ENCODE peak calls at places on chromosomes 16 and 17, in five cellular contexts. I, O, Q, V and Z are unnamed samples.

GRCh38 chr17:15444805-15445204 is 22.6 kb downstream of the CDRT4 start:
- DNase-seq in Q (no peak), V (no peak), O (no peak), I (no peak), Z (no peak)

GRCh38 chr17:60103957-60104356 is 25.2 kb upstream of the HEATR6 start:
- DNase-seq in V (no peak), I (no peak), O (no peak), Q (no peak), Z (no peak)

GRCh38 chr16:200388-200787 is 20.1 kb downstream of the HBQ1 start:
- DNase-seq in Q (no peak), I (no peak), O (peak; percentile 52), V (no peak), Z (no peak)

GRCh38 chr17:1709971-1710806 is at the start of gene TLCD2:
- DNase-seq in Q (peak; percentile 70), I (no peak), O (peak; percentile 18), V (peak; percentile 28), Z (peak; percentile 0)

GRCh38 chr16:1865902-1866690 is 5.9 kb downstream of the MEIOB start:
- DNase-seq in O (no peak), V (no peak), Q (no peak), I (no peak), Z (no peak)

GRCh38 chr16:85117418-85117817 is 5.1 kb upstream of the CIBAR2 start:
- DNase-seq in Q (no peak), O (no peak), V (no peak), I (no peak), Z (no peak)

GRCh38 chr16:2822158-2822495 is 5.1 kb downstream of the PRSS21 start:
- DNase-seq in I (peak; percentile 36), O (no peak), Q (no peak), V (no peak), Z (no peak)

GRCh38 chr16:25151996-25152395 is 40.5 kb downstream of the LCMT1 start:
- DNase-seq in V (no peak), Q (no peak), O (peak; percentile 55), I (no peak), Z (no peak)

GRCh38 chr17:65027305-65027704 is 29.2 kb downstream of the GNA13 start:
- DNase-seq in I (no peak), Q (no peak), O (no peak), V (no peak), Z (no peak)

GRCh38 chr17:82278786-82279379 is 5.4 kb upstream of the CSNK1D start:
- DNase-seq in Q (no peak), I (peak; percentile 71), O (no peak), V (no peak), Z (peak; percentile 24)

GRCh38 chr17:57892820-57893595 is 43.2 kb upstream of the MRPS23 start:
- DNase-seq in I (peak; percentile 96), O (peak; percentile 99), Q (peak; percentile 92), V (peak; percentile 36), Z (peak; percentile 91)

GRCh38 chr17:73551756-73552155 is 92.5 kb downstream of the SDK2 start:
- DNase-seq in O (no peak), V (no peak), I (no peak), Q (no peak), Z (no peak)

GRCh38 chr16:31467858-31468257 is 4.1 kb upstream of the TGFB1I1 start:
- DNase-seq in Q (no peak), V (no peak), O (no peak), I (no peak), Z (no peak)

GRCh38 chr17:7393613-7394451 is 493 bp downstream of the PLSCR3 start:
- DNase-seq in V (peak; percentile 77), O (no peak), Q (peak; percentile 31), I (no peak), Z (no peak)

GRCh38 chr17:781920-782731 is at the start of the genes GLOD4 and MRM3:
- DNase-seq in O (peak; percentile 24), Q (peak; percentile 90), I (peak; percentile 89), V (peak; percentile 66), Z (peak; percentile 43)

GRCh38 chr16:85674828-85675227 is 13.9 kb downstream of the GINS2 start:
- DNase-seq in Q (no peak), V (no peak), I (no peak), O (no peak), Z (no peak)

GRCh38 chr17:50274142-50274944 is at the start of gene TMEM92:
- DNase-seq in I (no peak), O (no peak), Q (peak; percentile 65), V (no peak), Z (peak; percentile 36)

GRCh38 chr16:67277294-67277998 is 1.9 kb upstream of the PLEKHG4 start:
- DNase-seq in I (no peak), O (peak; percentile 98), V (no peak), Q (peak; percentile 67), Z (no peak)

GRCh38 chr16:55035037-55035436 is 104.4 kb downstream of the IRX5 start:
- DNase-seq in O (no peak), V (no peak), I (no peak), Q (no peak), Z (peak; percentile 15)

GRCh38 chr17:74452841-74453661 is 13.4 kb upstream of the CD300A start:
- DNase-seq in V (no peak), O (no peak), I (no peak), Q (peak; percentile 55), Z (no peak)

GRCh38 chr17:50177983-50178834 is 12.4 kb downstream of the SGCA start:
- DNase-seq in Q (peak; percentile 76), O (peak; percentile 97), V (no peak), I (peak; percentile 75), Z (peak; percentile 58)

GRCh38 chr16:85354623-85355514 is 242.6 kb upstream of the CIBAR2 start:
- DNase-seq in O (peak; percentile 85), V (no peak), Q (no peak), I (no peak), Z (no peak)